ENCODE peak calls at places on chromosomes 13 and 19, in nine cellular contexts. One of them, this sample, is unnamed.

GRCh38 chr13:47081850-47082249 is 185.0 kb upstream of the HTR2A start:
- DNase-seq in Peyer's patch: no peak
- DNase-seq in astrocyte: no peak
- DNase-seq in SK-N-SH: no peak
- DNase-seq in neural progenitor cell: no peak
- DNase-seq in mucosa of descending colon: no peak
- DNase-seq in A549: no peak
- DNase-seq in CD4-positive, alpha-beta memory T cell: no peak
- DNase-seq in endodermal cell: no peak
- DNase-seq in this sample: no peak

GRCh38 chr13:40983269-40983668 is 35.8 kb downstream of the ELF1 start:
- DNase-seq in Peyer's patch: no peak
- DNase-seq in astrocyte: peak; percentile 17
- DNase-seq in SK-N-SH: no peak
- DNase-seq in neural progenitor cell: no peak
- DNase-seq in mucosa of descending colon: no peak
- DNase-seq in A549: no peak
- DNase-seq in CD4-positive, alpha-beta memory T cell: no peak
- DNase-seq in endodermal cell: no peak
- DNase-seq in this sample: no peak

GRCh38 chr19:5058456-5059190 is 89.7 kb downstream of the KDM4B start:
- DNase-seq in Peyer's patch: no peak
- DNase-seq in astrocyte: peak; percentile 37
- DNase-seq in SK-N-SH: no peak
- DNase-seq in neural progenitor cell: no peak
- DNase-seq in mucosa of descending colon: no peak
- DNase-seq in A549: no peak
- DNase-seq in CD4-positive, alpha-beta memory T cell: no peak
- DNase-seq in endodermal cell: no peak
- DNase-seq in this sample: no peak

GRCh38 chr19:35592226-35592625 is 6.3 kb downstream of the PMIS2 start:
- DNase-seq in Peyer's patch: no peak
- DNase-seq in astrocyte: peak; percentile 9
- DNase-seq in SK-N-SH: peak; percentile 41
- DNase-seq in neural progenitor cell: peak; percentile 76
- DNase-seq in mucosa of descending colon: no peak
- DNase-seq in A549: peak; percentile 82
- DNase-seq in CD4-positive, alpha-beta memory T cell: peak; percentile 25
- DNase-seq in endodermal cell: peak; percentile 76
- DNase-seq in this sample: no peak

GRCh38 chr19:32041681-32042292 is 303.6 kb upstream of the ZNF507 start:
- DNase-seq in Peyer's patch: no peak
- DNase-seq in astrocyte: no peak
- DNase-seq in SK-N-SH: peak; percentile 72
- DNase-seq in neural progenitor cell: peak; percentile 77
- DNase-seq in mucosa of descending colon: peak; percentile 55
- DNase-seq in A549: peak; percentile 47
- DNase-seq in CD4-positive, alpha-beta memory T cell: no peak
- DNase-seq in endodermal cell: peak; percentile 76
- DNase-seq in this sample: no peak

GRCh38 chr19:271856-272255 is 19.3 kb downstream of the PLPP2 start:
- DNase-seq in Peyer's patch: no peak
- DNase-seq in astrocyte: no peak
- DNase-seq in SK-N-SH: peak; percentile 1
- DNase-seq in neural progenitor cell: no peak
- DNase-seq in mucosa of descending colon: no peak
- DNase-seq in A549: no peak
- DNase-seq in CD4-positive, alpha-beta memory T cell: no peak
- DNase-seq in endodermal cell: no peak
- DNase-seq in this sample: no peak

GRCh38 chr19:281992-282391 is 9.2 kb downstream of the PLPP2 start:
- DNase-seq in Peyer's patch: no peak
- DNase-seq in astrocyte: no peak
- DNase-seq in SK-N-SH: no peak
- DNase-seq in neural progenitor cell: peak; percentile 31
- DNase-seq in mucosa of descending colon: no peak
- DNase-seq in A549: no peak
- DNase-seq in CD4-positive, alpha-beta memory T cell: no peak
- DNase-seq in endodermal cell: peak; percentile 48
- DNase-seq in this sample: no peak

GRCh38 chr19:47023448-47023794 is 3.8 kb downstream of the NPAS1 start:
- DNase-seq in Peyer's patch: no peak
- DNase-seq in astrocyte: no peak
- DNase-seq in SK-N-SH: no peak
- DNase-seq in neural progenitor cell: no peak
- DNase-seq in mucosa of descending colon: no peak
- DNase-seq in A549: no peak
- DNase-seq in CD4-positive, alpha-beta memory T cell: no peak
- DNase-seq in endodermal cell: peak; percentile 68
- DNase-seq in this sample: no peak

GRCh38 chr13:86002921-86003488 is 203.8 kb upstream of the SLITRK6 start:
- DNase-seq in Peyer's patch: no peak
- DNase-seq in astrocyte: no peak
- DNase-seq in SK-N-SH: no peak
- DNase-seq in neural progenitor cell: peak; percentile 82
- DNase-seq in mucosa of descending colon: no peak
- DNase-seq in A549: no peak
- DNase-seq in CD4-positive, alpha-beta memory T cell: no peak
- DNase-seq in endodermal cell: no peak
- DNase-seq in this sample: no peak

GRCh38 chr13:98834254-98834960 is 81.9 kb upstream of the SLC15A1 start:
- DNase-seq in Peyer's patch: no peak
- DNase-seq in astrocyte: no peak
- DNase-seq in SK-N-SH: no peak
- DNase-seq in neural progenitor cell: peak; percentile 74
- DNase-seq in mucosa of descending colon: no peak
- DNase-seq in A549: no peak
- DNase-seq in CD4-positive, alpha-beta memory T cell: no peak
- DNase-seq in endodermal cell: no peak
- DNase-seq in this sample: no peak

GRCh38 chr13:30978981-30979956 is 46.8 kb downstream of the TEX26 start:
- DNase-seq in Peyer's patch: no peak
- DNase-seq in astrocyte: no peak
- DNase-seq in SK-N-SH: peak; percentile 29
- DNase-seq in neural progenitor cell: peak; percentile 83
- DNase-seq in mucosa of descending colon: peak; percentile 57
- DNase-seq in A549: peak; percentile 31
- DNase-seq in CD4-positive, alpha-beta memory T cell: peak; percentile 15
- DNase-seq in endodermal cell: peak; percentile 96
- DNase-seq in this sample: no peak

GRCh38 chr13:109998030-109998429 is 211.6 kb upstream of the IRS2 start:
- DNase-seq in Peyer's patch: no peak
- DNase-seq in astrocyte: no peak
- DNase-seq in SK-N-SH: no peak
- DNase-seq in neural progenitor cell: no peak
- DNase-seq in mucosa of descending colon: no peak
- DNase-seq in A549: no peak
- DNase-seq in CD4-positive, alpha-beta memory T cell: no peak
- DNase-seq in endodermal cell: no peak
- DNase-seq in this sample: no peak

GRCh38 chr13:19845758-19846157 is 17.7 kb downstream of the ZMYM5 start:
- DNase-seq in Peyer's patch: no peak
- DNase-seq in astrocyte: peak; percentile 98
- DNase-seq in SK-N-SH: peak; percentile 32
- DNase-seq in neural progenitor cell: no peak
- DNase-seq in mucosa of descending colon: no peak
- DNase-seq in A549: peak; percentile 76
- DNase-seq in CD4-positive, alpha-beta memory T cell: no peak
- DNase-seq in endodermal cell: no peak
- DNase-seq in this sample: no peak

GRCh38 chr13:36131215-36131930 is at the start of gene DCLK1:
- DNase-seq in Peyer's patch: no peak
- DNase-seq in astrocyte: no peak
- DNase-seq in SK-N-SH: peak; percentile 80
- DNase-seq in neural progenitor cell: peak; percentile 85
- DNase-seq in mucosa of descending colon: peak; percentile 45
- DNase-seq in A549: no peak
- DNase-seq in CD4-positive, alpha-beta memory T cell: no peak
- DNase-seq in endodermal cell: peak; percentile 89
- DNase-seq in this sample: no peak

GRCh38 chr13:45456196-45456972 is 8.4 kb upstream of the COG3 start:
- DNase-seq in Peyer's patch: no peak
- DNase-seq in astrocyte: peak; percentile 41
- DNase-seq in SK-N-SH: no peak
- DNase-seq in neural progenitor cell: no peak
- DNase-seq in mucosa of descending colon: no peak
- DNase-seq in A549: no peak
- DNase-seq in CD4-positive, alpha-beta memory T cell: no peak
- DNase-seq in endodermal cell: no peak
- DNase-seq in this sample: no peak

GRCh38 chr13:40813662-40814454 is 24.4 kb downstream of the SLC25A15 start:
- DNase-seq in Peyer's patch: no peak
- DNase-seq in astrocyte: no peak
- DNase-seq in SK-N-SH: peak; percentile 27
- DNase-seq in neural progenitor cell: peak; percentile 41
- DNase-seq in mucosa of descending colon: peak; percentile 31
- DNase-seq in A549: peak; percentile 3
- DNase-seq in CD4-positive, alpha-beta memory T cell: no peak
- DNase-seq in endodermal cell: peak; percentile 68
- DNase-seq in this sample: no peak

GRCh38 chr13:98384739-98385138 is 192.2 kb downstream of the STK24 start:
- DNase-seq in Peyer's patch: no peak
- DNase-seq in astrocyte: peak; percentile 69
- DNase-seq in SK-N-SH: no peak
- DNase-seq in neural progenitor cell: no peak
- DNase-seq in mucosa of descending colon: no peak
- DNase-seq in A549: no peak
- DNase-seq in CD4-positive, alpha-beta memory T cell: no peak
- DNase-seq in endodermal cell: no peak
- DNase-seq in this sample: no peak

GRCh38 chr19:49595006-49595818 is 4.2 kb downstream of the PRR12 start:
- DNase-seq in Peyer's patch: no peak
- DNase-seq in astrocyte: no peak
- DNase-seq in SK-N-SH: no peak
- DNase-seq in neural progenitor cell: no peak
- DNase-seq in mucosa of descending colon: peak; percentile 40
- DNase-seq in A549: no peak
- DNase-seq in CD4-positive, alpha-beta memory T cell: no peak
- DNase-seq in endodermal cell: no peak
- DNase-seq in this sample: no peak

GRCh38 chr13:73874460-73874859 is 259.7 kb downstream of the KLF12 start:
- DNase-seq in Peyer's patch: no peak
- DNase-seq in astrocyte: no peak
- DNase-seq in SK-N-SH: no peak
- DNase-seq in neural progenitor cell: no peak
- DNase-seq in mucosa of descending colon: no peak
- DNase-seq in A549: no peak
- DNase-seq in CD4-positive, alpha-beta memory T cell: no peak
- DNase-seq in endodermal cell: no peak
- DNase-seq in this sample: no peak

GRCh38 chr13:109088101-109088500 is 458.7 kb downstream of the MYO16 start:
- DNase-seq in Peyer's patch: no peak
- DNase-seq in astrocyte: no peak
- DNase-seq in SK-N-SH: no peak
- DNase-seq in neural progenitor cell: no peak
- DNase-seq in mucosa of descending colon: no peak
- DNase-seq in A549: no peak
- DNase-seq in CD4-positive, alpha-beta memory T cell: no peak
- DNase-seq in endodermal cell: no peak
- DNase-seq in this sample: no peak

GRCh38 chr19:45791744-45792481 is 732 bp downstream of the DMWD start:
- DNase-seq in Peyer's patch: no peak
- DNase-seq in astrocyte: no peak
- DNase-seq in SK-N-SH: no peak
- DNase-seq in neural progenitor cell: no peak
- DNase-seq in mucosa of descending colon: no peak
- DNase-seq in A549: no peak
- DNase-seq in CD4-positive, alpha-beta memory T cell: no peak
- DNase-seq in endodermal cell: no peak
- DNase-seq in this sample: no peak

GRCh38 chr19:12065100-12065538 is 588 bp downstream of the ZNF844 start:
- DNase-seq in Peyer's patch: no peak
- DNase-seq in astrocyte: peak; percentile 56
- DNase-seq in SK-N-SH: no peak
- DNase-seq in neural progenitor cell: no peak
- DNase-seq in mucosa of descending colon: no peak
- DNase-seq in A549: no peak
- DNase-seq in CD4-positive, alpha-beta memory T cell: peak; percentile 19
- DNase-seq in endodermal cell: no peak
- DNase-seq in this sample: no peak

GRCh38 chr19:28632357-28633076 is 580.4 kb downstream of the UQCRFS1 start:
- DNase-seq in Peyer's patch: no peak
- DNase-seq in astrocyte: no peak
- DNase-seq in SK-N-SH: no peak
- DNase-seq in neural progenitor cell: no peak
- DNase-seq in mucosa of descending colon: no peak
- DNase-seq in A549: no peak
- DNase-seq in CD4-positive, alpha-beta memory T cell: no peak
- DNase-seq in endodermal cell: no peak
- DNase-seq in this sample: no peak

GRCh38 chr19:36807029-36807428 is 31.2 kb downstream of the ZNF790 start:
- DNase-seq in Peyer's patch: no peak
- DNase-seq in astrocyte: no peak
- DNase-seq in SK-N-SH: no peak
- DNase-seq in neural progenitor cell: no peak
- DNase-seq in mucosa of descending colon: no peak
- DNase-seq in A549: no peak
- DNase-seq in CD4-positive, alpha-beta memory T cell: no peak
- DNase-seq in endodermal cell: no peak
- DNase-seq in this sample: no peak
- H3K9me3 ChIP-seq in Peyer's patch: no peaks in the 10 kb centered on the region
- H3K9me3 ChIP-seq in astrocyte: peaks cover 12% of the 10 kb centered on the region
- H3K9me3 ChIP-seq in SK-N-SH: peaks cover 30% of the 10 kb centered on the region
- H3K9me3 ChIP-seq in neural progenitor cell: peaks cover 22% of the 10 kb centered on the region
- H3K9me3 ChIP-seq in mucosa of descending colon: peaks cover 96% of the 10 kb centered on the region
- H3K9me3 ChIP-seq in A549: peaks cover 84% of the 10 kb centered on the region
- H3K9me3 ChIP-seq in CD4-positive, alpha-beta memory T cell: no peaks in the 10 kb centered on the region
- H3K9me3 ChIP-seq in endodermal cell: peaks cover 90% of the 10 kb centered on the region
- H3K9me3 ChIP-seq in this sample: peaks cover 17% of the 10 kb centered on the region

GRCh38 chr19:42242512-42243409 is at the start of gene GSK3A:
- DNase-seq in Peyer's patch: peak; percentile 99
- DNase-seq in astrocyte: peak; percentile 99
- DNase-seq in SK-N-SH: peak; percentile 92
- DNase-seq in neural progenitor cell: peak; percentile 99
- DNase-seq in mucosa of descending colon: peak; percentile 98
- DNase-seq in A549: peak; percentile 100
- DNase-seq in CD4-positive, alpha-beta memory T cell: peak; percentile 99
- DNase-seq in endodermal cell: peak; percentile 99
- DNase-seq in this sample: peak; percentile 93
- H3K9me3 ChIP-seq in Peyer's patch: no peaks in the 10 kb centered on the region
- H3K9me3 ChIP-seq in astrocyte: no peaks in the 10 kb centered on the region
- H3K9me3 ChIP-seq in SK-N-SH: no peaks in the 10 kb centered on the region
- H3K9me3 ChIP-seq in neural progenitor cell: no peaks in the 10 kb centered on the region
- H3K9me3 ChIP-seq in mucosa of descending colon: no peaks in the 10 kb centered on the region
- H3K9me3 ChIP-seq in A549: no peaks in the 10 kb centered on the region
- H3K9me3 ChIP-seq in CD4-positive, alpha-beta memory T cell: no peaks in the 10 kb centered on the region
- H3K9me3 ChIP-seq in endodermal cell: no peaks in the 10 kb centered on the region
- H3K9me3 ChIP-seq in this sample: no peaks in the 10 kb centered on the region

GRCh38 chr19:55812449-55812848 is 19.4 kb downstream of the NLRP11 start:
- DNase-seq in Peyer's patch: no peak
- DNase-seq in astrocyte: no peak
- DNase-seq in SK-N-SH: no peak
- DNase-seq in neural progenitor cell: no peak
- DNase-seq in mucosa of descending colon: no peak
- DNase-seq in A549: no peak
- DNase-seq in CD4-positive, alpha-beta memory T cell: no peak
- DNase-seq in endodermal cell: no peak
- DNase-seq in this sample: no peak
- H3K9me3 ChIP-seq in Peyer's patch: no peaks in the 10 kb centered on the region
- H3K9me3 ChIP-seq in astrocyte: peaks cover 12% of the 10 kb centered on the region
- H3K9me3 ChIP-seq in SK-N-SH: no peaks in the 10 kb centered on the region
- H3K9me3 ChIP-seq in neural progenitor cell: peaks cover 11% of the 10 kb centered on the region
- H3K9me3 ChIP-seq in mucosa of descending colon: no peaks in the 10 kb centered on the region
- H3K9me3 ChIP-seq in A549: peaks cover 16% of the 10 kb centered on the region
- H3K9me3 ChIP-seq in CD4-positive, alpha-beta memory T cell: no peaks in the 10 kb centered on the region
- H3K9me3 ChIP-seq in endodermal cell: peaks cover 83% of the 10 kb centered on the region
- H3K9me3 ChIP-seq in this sample: no peaks in the 10 kb centered on the region

GRCh38 chr19:23974941-23975340 is 60.3 kb downstream of the ZNF726 start:
- DNase-seq in Peyer's patch: no peak
- DNase-seq in astrocyte: no peak
- DNase-seq in SK-N-SH: no peak
- DNase-seq in neural progenitor cell: no peak
- DNase-seq in mucosa of descending colon: no peak
- DNase-seq in A549: no peak
- DNase-seq in CD4-positive, alpha-beta memory T cell: no peak
- DNase-seq in endodermal cell: no peak
- DNase-seq in this sample: no peak
- H3K9me3 ChIP-seq in Peyer's patch: no peaks in the 10 kb centered on the region
- H3K9me3 ChIP-seq in astrocyte: peaks cover 8% of the 10 kb centered on the region
- H3K9me3 ChIP-seq in SK-N-SH: no peaks in the 10 kb centered on the region
- H3K9me3 ChIP-seq in neural progenitor cell: peaks cover 8% of the 10 kb centered on the region
- H3K9me3 ChIP-seq in mucosa of descending colon: peaks cover 3% of the 10 kb centered on the region
- H3K9me3 ChIP-seq in A549: peaks cover 25% of the 10 kb centered on the region
- H3K9me3 ChIP-seq in CD4-positive, alpha-beta memory T cell: no peaks in the 10 kb centered on the region
- H3K9me3 ChIP-seq in endodermal cell: peaks cover 28% of the 10 kb centered on the region
- H3K9me3 ChIP-seq in this sample: no peaks in the 10 kb centered on the region